ENCODE peak calls at places on chromosomes 6 and 20, in ten cellular contexts. V is colonic mucosa; L is fibroblast of lung; J is CD8-positive, alpha-beta T cell; U is lower lobe of right lung; M is HL-60; W is esophagus squamous epithelium; F is uterus; N is heart right ventricle; S is transverse colon. T is an unnamed sample. For H3K27me3, the result is how much of the 10 kb centered on the place peaks cover.

GRCh38 chr6:41527721-41528408 is 18.3 kb upstream of the FOXP4 start:
- DNase-seq in F (no peak), W (no peak), J (no peak), U (no peak), L (peak), M (no peak), N (no peak), V (peak), S (peak), T (no peak)

GRCh38 chr20:9543214-9543613 is 28.8 kb downstream of the LAMP5 start:
- DNase-seq in F (no peak), L (no peak), U (no peak), M (no peak), V (no peak), W (no peak), J (no peak), S (no peak), N (no peak), T (no peak)

GRCh38 chr6:4355241-4355640 is 219.9 kb upstream of the ECI2 start:
- DNase-seq in L (peak), N (no peak), J (no peak), F (no peak), S (no peak), U (no peak), W (no peak), M (no peak), V (no peak), T (peak)

GRCh38 chr6:119445666-119446622 is 96.4 kb upstream of the MAN1A1 start:
- DNase-seq in M (no peak), F (no peak), J (no peak), W (no peak), U (no peak), N (no peak), S (no peak), V (no peak), L (peak), T (no peak)

GRCh38 chr20:35773154-35773751 is 1.4 kb downstream of the PHF20 start:
- DNase-seq in U (no peak), L (peak), S (peak), F (no peak), J (no peak), V (peak), N (no peak), W (peak), M (peak), T (peak)

GRCh38 chr6:30801950-30802349 is 57.6 kb upstream of the IER3 start:
- DNase-seq in U (no peak), V (no peak), L (no peak), N (no peak), W (no peak), F (no peak), J (no peak), S (no peak), M (no peak), T (peak)

GRCh38 chr6:169454872-169455204 is 201.2 kb upstream of the THBS2 start:
- DNase-seq in S (no peak), U (no peak), J (no peak), F (no peak), W (no peak), M (no peak), V (no peak), L (no peak), N (no peak), T (no peak)

GRCh38 chr6:8857160-8857559 is 421.8 kb upstream of the SLC35B3 start:
- DNase-seq in W (no peak), V (no peak), M (no peak), F (no peak), L (no peak), N (no peak), S (no peak), U (no peak), J (no peak), T (no peak)

GRCh38 chr20:25079171-25079570 is 2.8 kb downstream of the VSX1 start:
- DNase-seq in L (no peak), V (peak), W (no peak), S (peak), F (no peak), U (no peak), J (no peak), N (no peak), M (no peak), T (no peak)

GRCh38 chr6:47414517-47415167 is 62.9 kb upstream of the CD2AP start:
- DNase-seq in F (no peak), W (no peak), V (no peak), L (peak), S (no peak), M (peak), J (no peak), U (no peak), N (no peak), T (no peak)

GRCh38 chr20:39886650-39887190 is 802.3 kb downstream of the MAFB start:
- DNase-seq in S (peak), U (no peak), V (no peak), L (no peak), W (no peak), F (no peak), J (no peak), M (no peak), N (peak), T (peak)

GRCh38 chr6:38172739-38173415 is 353.4 kb downstream of the ZFAND3 start:
- DNase-seq in S (no peak), V (no peak), L (no peak), U (peak), W (no peak), F (no peak), J (no peak), M (no peak), N (no peak), T (peak)

GRCh38 chr20:13322198-13322597 is 101.1 kb downstream of the ISM1 start:
- DNase-seq in L (no peak), F (no peak), M (no peak), V (no peak), S (no peak), U (no peak), N (no peak), J (no peak), W (no peak), T (no peak)

GRCh38 chr6:40376113-40376650 is 211.0 kb downstream of the LRFN2 start:
- DNase-seq in F (no peak), J (no peak), S (no peak), V (no peak), M (no peak), U (no peak), L (no peak), N (no peak), W (no peak), T (no peak)

GRCh38 chr6:105810105-105810921 is 275.8 kb upstream of the PRDM1 start:
- DNase-seq in W (no peak), V (peak), L (peak), J (no peak), F (no peak), U (peak), M (peak), S (peak), N (peak), T (peak)

GRCh38 chr6:151722342-151722741 is 85.1 kb upstream of the ESR1 start:
- DNase-seq in W (no peak), N (no peak), F (no peak), M (no peak), L (no peak), S (no peak), U (no peak), J (no peak), V (no peak), T (no peak)

GRCh38 chr6:31525553-31525931 is 3.2 kb upstream of the MCCD1 start:
- DNase-seq in S (no peak), L (no peak), J (no peak), M (no peak), N (no peak), V (no peak), W (no peak), U (no peak), F (no peak), T (no peak)

GRCh38 chr6:111662192-111662793 is 56.6 kb upstream of the TRAF3IP2 start:
- DNase-seq in U (no peak), L (no peak), N (no peak), M (no peak), S (no peak), W (no peak), V (no peak), F (no peak), J (no peak), T (no peak)

GRCh38 chr20:43844778-43845614 is 69.7 kb upstream of the TOX2 start:
- DNase-seq in W (no peak), V (no peak), U (no peak), F (no peak), L (peak), S (no peak), N (peak), M (no peak), J (no peak), T (peak)

GRCh38 chr20:39605908-39606307 is 643.8 kb downstream of the DHX35 start:
- DNase-seq in L (no peak), U (no peak), J (no peak), F (no peak), M (no peak), S (no peak), N (no peak), W (no peak), V (no peak), T (no peak)

GRCh38 chr6:108452725-108453195 is 108.0 kb upstream of the FOXO3 start:
- DNase-seq in V (no peak), F (peak), W (no peak), L (peak), U (no peak), J (no peak), N (no peak), M (no peak), S (no peak), T (no peak)

GRCh38 chr6:108454356-108454755 is 106.4 kb upstream of the FOXO3 start:
- DNase-seq in L (no peak), V (peak), J (no peak), F (no peak), S (peak), N (no peak), W (no peak), M (no peak), U (no peak), T (no peak)

GRCh38 chr6:108448481-108448880 is 112.2 kb upstream of the FOXO3 start:
- DNase-seq in L (no peak), U (no peak), W (no peak), N (no peak), S (no peak), M (no peak), V (no peak), J (no peak), F (no peak), T (no peak)

GRCh38 chr6:108455688-108456087 is 105.0 kb upstream of the FOXO3 start:
- DNase-seq in F (no peak), U (no peak), J (no peak), N (no peak), M (no peak), V (no peak), L (no peak), W (no peak), S (no peak), T (no peak)

GRCh38 chr6:108453601-108454157 is 107.0 kb upstream of the FOXO3 start:
- DNase-seq in W (no peak), M (peak), F (no peak), J (no peak), L (peak), N (no peak), V (no peak), U (no peak), S (no peak), T (no peak)
- H3K4me3 ChIP-seq in W (no peak), M (no peak), F (no peak), J (no peak), L (no peak), N (no peak), V (no peak), U (no peak), S (no peak), T (no peak)

GRCh38 chr6:54074591-54075195 is 36.5 kb upstream of the MLIP start:
- DNase-seq in N (no peak), L (peak), V (no peak), W (no peak), S (no peak), F (no peak), U (no peak), J (no peak), M (no peak), T (no peak)
- H3K27ac ChIP-seq in N (peak), L (no peak), V (no peak), W (no peak), S (no peak), F (no peak), U (no peak), J (no peak), M (no peak), T (no peak)

DNA sequence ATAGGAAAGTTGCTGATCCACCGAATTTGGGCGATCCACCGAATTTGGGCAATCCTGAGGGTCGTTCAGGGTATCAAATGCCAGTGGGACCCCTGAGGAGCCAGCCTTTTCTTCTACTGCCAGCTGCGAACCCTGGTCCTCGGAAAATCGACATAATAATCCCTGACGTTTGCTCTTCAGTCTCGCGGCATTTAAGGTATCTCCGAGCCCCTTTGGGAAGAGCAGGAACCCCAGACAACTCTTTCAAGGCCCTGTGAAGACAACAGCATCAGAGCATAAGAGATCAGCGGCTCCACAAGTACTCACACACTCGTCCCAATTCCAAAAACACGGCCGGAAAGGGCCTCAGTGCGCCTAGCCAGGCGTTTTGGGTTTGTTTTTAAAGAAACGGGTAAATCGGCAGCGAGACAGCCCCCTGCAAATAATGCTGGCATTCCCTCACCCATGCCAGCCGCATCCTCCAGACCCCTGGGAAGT is 998 bp downstream of the SIM1 start:
- DNase-seq in U (no peak), J (no peak), V (no peak), L (no peak), F (no peak), W (no peak), M (no peak), N (no peak), S (no peak), T (no peak)
- H3K27me3 ChIP-seq in U (half or more), J (half or more), V (half or more), L (half or more), F (under half), W (half or more), M (half or more), N (half or more), S (half or more), T (under half)

GRCh38 chr6:75935473-75935793 is 137.0 kb downstream of the IMPG1 start:
- DNase-seq in N (no peak), U (no peak), W (no peak), V (no peak), S (no peak), L (no peak), M (no peak), J (no peak), F (no peak), T (no peak)
- H3K4me3 ChIP-seq in N (peak), U (peak), W (peak), V (peak), S (no peak), L (peak), M (no peak), J (no peak), F (peak), T (peak)

GRCh38 chr6:143112084-143112768 is 51.5 kb downstream of the AIG1 start:
- DNase-seq in F (no peak), S (no peak), N (no peak), M (no peak), L (no peak), V (no peak), W (no peak), J (no peak), U (no peak), T (no peak)

GRCh38 chr6:143112837-143113236 is 52.1 kb downstream of the AIG1 start:
- DNase-seq in N (no peak), S (no peak), F (no peak), V (no peak), L (no peak), U (no peak), J (no peak), W (no peak), M (no peak), T (no peak)

GRCh38 chr6:143110572-143110971 is 49.9 kb downstream of the AIG1 start:
- DNase-seq in F (no peak), L (peak), S (no peak), M (no peak), U (no peak), N (no peak), W (no peak), V (no peak), J (no peak), T (no peak)

GRCh38 chr6:143110996-143111395 is 50.3 kb downstream of the AIG1 start:
- DNase-seq in J (no peak), S (no peak), F (no peak), W (no peak), M (no peak), V (no peak), L (peak), N (no peak), U (no peak), T (no peak)

DNA sequence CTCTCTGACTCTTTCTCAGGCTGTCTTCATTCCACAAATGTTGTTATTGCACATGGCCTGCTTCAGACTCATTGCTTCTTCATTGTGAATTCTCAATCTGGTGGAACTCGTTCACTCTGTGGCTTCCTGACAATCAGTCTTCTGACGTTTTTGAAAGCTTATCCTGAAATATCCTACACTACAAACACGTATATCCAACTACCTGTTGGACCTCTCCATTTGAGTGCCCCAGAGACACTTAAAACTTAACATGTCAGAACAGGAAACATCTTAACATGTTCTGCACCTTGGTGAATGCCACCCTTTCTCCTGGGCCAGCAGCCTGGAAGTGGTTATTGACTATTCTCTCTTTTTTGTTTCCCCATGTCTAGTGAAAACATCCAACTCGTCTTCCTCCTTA is 50.8 kb downstream of the AIG1 start:
- DNase-seq in N (no peak), U (no peak), F (no peak), S (no peak), L (no peak), W (no peak), V (no peak), M (no peak), J (no peak), T (no peak)
- H3K27ac ChIP-seq in N (no peak), U (no peak), F (no peak), S (no peak), L (no peak), W (no peak), V (no peak), M (no peak), J (no peak), T (no peak)

GRCh38 chr20:33187491-33187890 is 19.5 kb downstream of the BPIFA2 start:
- DNase-seq in W (no peak), U (no peak), M (no peak), V (no peak), J (no peak), F (no peak), S (no peak), N (no peak), L (no peak), T (no peak)

GRCh38 chr20:33191484-33191883 is 23.5 kb downstream of the BPIFA2 start:
- DNase-seq in S (no peak), N (no peak), W (no peak), L (no peak), J (no peak), U (no peak), F (no peak), V (no peak), M (no peak), T (no peak)

GRCh38 chr20:33188421-33188820 is 20.5 kb downstream of the BPIFA2 start:
- DNase-seq in J (no peak), W (no peak), V (no peak), F (no peak), U (no peak), M (no peak), L (no peak), S (no peak), N (no peak), T (no peak)

GRCh38 chr20:33191955-33192354 is 24.0 kb downstream of the BPIFA2 start:
- DNase-seq in W (no peak), F (no peak), U (no peak), N (no peak), M (no peak), J (no peak), L (no peak), V (no peak), S (no peak), T (no peak)

GRCh38 chr20:33192912-33193501 is 24.1 kb upstream of the BPIFA3 start:
- DNase-seq in J (no peak), L (no peak), W (no peak), S (no peak), F (no peak), N (no peak), U (no peak), V (no peak), M (no peak), T (no peak)
- H3K27me3 ChIP-seq in J (under half), L (under half), W (under half), S (under half), F (under half), N (under half), U (under half), V (under half), M (under half), T (under half)

GRCh38 chr20:63248835-63249591 is 5.2 kb downstream of the NKAIN4 start:
- DNase-seq in V (no peak), M (no peak), U (no peak), L (no peak), W (no peak), N (no peak), F (no peak), S (no peak), J (no peak), T (no peak)

GRCh38 chr20:63244468-63244867 is 8.8 kb downstream of the BIRC7 start:
- DNase-seq in F (no peak), U (no peak), L (no peak), M (no peak), N (no peak), S (no peak), W (no peak), J (no peak), V (no peak), T (no peak)

GRCh38 chr20:63249891-63250290 is 4.4 kb downstream of the NKAIN4 start:
- DNase-seq in S (no peak), L (no peak), M (no peak), W (no peak), J (no peak), V (no peak), U (no peak), N (no peak), F (no peak), T (no peak)

GRCh38 chr20:63246490-63247284 is 7.6 kb downstream of the NKAIN4 start:
- DNase-seq in M (no peak), L (no peak), N (no peak), U (no peak), V (no peak), J (no peak), S (no peak), F (no peak), W (no peak), T (no peak)

GRCh38 chr20:63247678-63248228 is 6.5 kb downstream of the NKAIN4 start:
- DNase-seq in V (no peak), S (no peak), M (no peak), U (no peak), J (no peak), W (no peak), F (no peak), L (no peak), N (no peak), T (no peak)
- H3K4me3 ChIP-seq in V (no peak), S (no peak), M (no peak), U (no peak), J (no peak), W (no peak), F (no peak), L (no peak), N (no peak), T (no peak)

DNA sequence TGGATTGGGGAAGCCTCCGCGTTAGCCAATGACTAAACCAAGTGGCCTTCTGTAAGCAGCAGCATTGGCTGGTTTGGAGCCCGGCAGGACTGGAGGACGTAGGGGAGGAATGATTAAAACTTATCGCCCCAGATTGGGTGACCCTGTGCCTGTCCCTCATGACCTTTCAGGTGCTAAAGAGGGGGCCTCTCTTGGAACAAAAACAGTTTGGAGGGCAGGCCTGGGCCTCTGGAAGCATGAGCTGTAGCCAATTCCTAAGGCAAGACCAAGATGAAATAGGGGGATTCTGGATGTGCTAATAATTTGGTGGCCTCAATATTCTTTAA is 1.4 kb downstream of the GMPR start:
- DNase-seq in U (no peak), V (no peak), M (no peak), S (no peak), F (no peak), J (no peak), W (no peak), L (peak), N (no peak), T (no peak)
- H3K27ac ChIP-seq in U (peak), V (peak), M (no peak), S (peak), F (peak), J (no peak), W (peak), L (no peak), N (peak), T (no peak)

GRCh38 chr6:29502597-29502996 is 14.8 kb upstream of the MAS1L start:
- DNase-seq in W (no peak), N (no peak), S (no peak), M (no peak), V (no peak), L (no peak), U (no peak), J (no peak), F (no peak), T (no peak)

GRCh38 chr6:29500594-29500993 is 12.8 kb upstream of the MAS1L start:
- DNase-seq in M (no peak), V (peak), J (no peak), L (no peak), U (no peak), S (no peak), F (no peak), W (no peak), N (no peak), T (no peak)

GRCh38 chr6:29501106-29501505 is 13.3 kb upstream of the MAS1L start:
- DNase-seq in J (no peak), W (no peak), N (no peak), S (no peak), F (no peak), V (peak), L (no peak), U (no peak), M (no peak), T (no peak)

GRCh38 chr6:29499704-29500103 is 11.9 kb upstream of the MAS1L start:
- DNase-seq in F (no peak), S (no peak), L (no peak), U (no peak), V (no peak), W (no peak), N (no peak), M (no peak), J (no peak), T (no peak)

GRCh38 chr6:29502181-29502580 is 14.4 kb upstream of the MAS1L start:
- DNase-seq in S (no peak), F (no peak), N (no peak), U (no peak), L (no peak), J (no peak), V (no peak), W (no peak), M (no peak), T (no peak)
- H3K27me3 ChIP-seq in S (under half), F (under half), N (under half), U (under half), L (under half), J (under half), V (under half), W (under half), M (under half), T (under half)